ENCODE peak calls at places on chromosomes 5 and 9, in six cellular contexts. V is testis, U is transverse colon, K is heart right ventricle, C is choroid plexus epithelial cell, S is IMR-90. E is an unnamed sample.

GRCh38 chr5:149863830-149864229 is 80.8 kb downstream of the PDE6A start:
- DNase-seq in V (no peak), U (no peak), K (no peak), C (no peak), S (no peak), E (no peak)

GRCh38 chr5:139256820-139257219 is 36.7 kb upstream of the MATR3 start:
- DNase-seq in V (no peak), U (no peak), K (no peak), C (no peak), S (no peak), E (no peak)

GRCh38 chr5:30039379-30039778 is 1154.1 kb upstream of the CDH6 start:
- DNase-seq in V (no peak), U (no peak), K (no peak), C (no peak), S (no peak), E (no peak)

GRCh38 chr5:34998058-34998789 is 49.5 kb downstream of the AGXT2 start:
- DNase-seq in V (no peak), U (no peak), K (no peak), C (peak), S (peak), E (no peak)

GRCh38 chr9:127116946-127117345 is 5.5 kb downstream of the ANGPTL2 start:
- DNase-seq in V (no peak), U (no peak), K (no peak), C (no peak), S (peak), E (no peak)

GRCh38 chr5:102762828-102763227 is 7.7 kb downstream of the PAM start:
- DNase-seq in V (no peak), U (no peak), K (no peak), C (no peak), S (no peak), E (peak)

GRCh38 chr9:116633444-116633843 is 53.7 kb upstream of the TRIM32 start:
- DNase-seq in V (no peak), U (no peak), K (peak), C (no peak), S (no peak), E (no peak)

GRCh38 chr5:157714480-157714879 is 16.7 kb upstream of the THG1L start:
- DNase-seq in V (no peak), U (no peak), K (no peak), C (no peak), S (no peak), E (peak)

GRCh38 chr9:8223861-8224260 is 424.3 kb upstream of the DMAC1 start:
- DNase-seq in V (no peak), U (no peak), K (no peak), C (no peak), S (no peak), E (no peak)

GRCh38 chr9:96612105-96612965 is 7.3 kb downstream of the CDC14B start:
- DNase-seq in V (peak), U (peak), K (peak), C (peak), S (peak), E (peak)

GRCh38 chr9:132833451-132834130 is 44.5 kb downstream of the AK8 start:
- DNase-seq in V (peak), U (no peak), K (no peak), C (no peak), S (no peak), E (no peak)

GRCh38 chr5:115511632-115512031 is 32.9 kb downstream of the FEM1C start:
- DNase-seq in V (no peak), U (no peak), K (no peak), C (no peak), S (no peak), E (no peak)

GRCh38 chr5:56269216-56269927 is 36.2 kb upstream of the ANKRD55 start:
- DNase-seq in V (peak), U (no peak), K (no peak), C (peak), S (peak), E (peak)

GRCh38 chr9:80177949-80178480 is 606.2 kb downstream of the TLE4 start:
- DNase-seq in V (no peak), U (no peak), K (no peak), C (no peak), S (no peak), E (no peak)

GRCh38 chr5:94807985-94808384 is 189.5 kb downstream of the SLF1 start:
- DNase-seq in V (no peak), U (no peak), K (no peak), C (no peak), S (no peak), E (no peak)

GRCh38 chr5:151630088-151630487 is 39.0 kb upstream of the FAT2 start:
- DNase-seq in V (no peak), U (no peak), K (no peak), C (peak), S (peak), E (no peak)

GRCh38 chr9:4344946-4345345 is 45.1 kb upstream of the GLIS3 start:
- DNase-seq in V (no peak), U (no peak), K (no peak), C (no peak), S (no peak), E (peak)

GRCh38 chr9:114287763-114288232 is 35.1 kb upstream of the ORM1 start:
- DNase-seq in V (no peak), U (no peak), K (no peak), C (no peak), S (no peak), E (no peak)

GRCh38 chr9:101601904-101602765 is 7.4 kb upstream of the PPP3R2 start:
- DNase-seq in V (peak), U (no peak), K (peak), C (peak), S (peak), E (peak)

GRCh38 chr9:3508531-3509374 is 17.0 kb downstream of the RFX3 start:
- DNase-seq in V (no peak), U (no peak), K (no peak), C (no peak), S (peak), E (peak)

GRCh38 chr5:52725065-52725746 is 62.5 kb upstream of the ITGA1 start:
- DNase-seq in V (no peak), U (peak), K (peak), C (peak), S (peak), E (peak)

GRCh38 chr5:72478276-72478675 is 28.9 kb downstream of the ZNF366 start:
- DNase-seq in V (no peak), U (no peak), K (no peak), C (no peak), S (no peak), E (peak)

GRCh38 chr9:133955821-133956411 is 36.2 kb downstream of the VAV2 start:
- DNase-seq in V (no peak), U (peak), K (no peak), C (peak), S (peak), E (no peak)

GRCh38 chr9:135199489-135199888 is 112.0 kb downstream of the OLFM1 start:
- DNase-seq in V (no peak), U (no peak), K (no peak), C (no peak), S (no peak), E (no peak)

GRCh38 chr9:130495067-130495466 is 50.3 kb downstream of the ASS1 start:
- DNase-seq in V (no peak), U (no peak), K (no peak), C (no peak), S (no peak), E (no peak)

GRCh38 chr9:109843651-109844050 is 63.7 kb downstream of the PALM2AKAP2 start:
- DNase-seq in V (no peak), U (no peak), K (peak), C (no peak), S (no peak), E (no peak)

GRCh38 chr5:72661405-72661804 is 154.2 kb upstream of the ZNF366 start:
- DNase-seq in V (no peak), U (no peak), K (no peak), C (peak), S (peak), E (peak)

GRCh38 chr9:99966720-99967119 is 60.3 kb downstream of the STX17 start:
- DNase-seq in V (no peak), U (no peak), K (no peak), C (peak), S (peak), E (peak)

GRCh38 chr9:137759117-137759516 is 118.5 kb upstream of the CACNA1B start:
- DNase-seq in V (no peak), U (no peak), K (no peak), C (no peak), S (no peak), E (no peak)

GRCh38 chr5:166716856-166717492 is 1574.5 kb upstream of the WWC1 start:
- DNase-seq in V (no peak), U (no peak), K (no peak), C (no peak), S (no peak), E (no peak)
- H3K4me3 ChIP-seq in V (no peak), U (no peak), K (no peak), C (no peak), S (no peak), E (no peak)

GRCh38 chr9:136746621-136747020 is 1.7 kb downstream of the LCN6 start:
- DNase-seq in V (no peak), U (no peak), K (no peak), C (no peak), S (no peak), E (no peak)

GRCh38 chr9:136748201-136748600 is at the start of gene LCN6:
- DNase-seq in V (no peak), U (no peak), K (no peak), C (no peak), S (no peak), E (no peak)

GRCh38 chr9:136745389-136746218 is 2.7 kb downstream of the LCN6 start:
- DNase-seq in V (no peak), U (no peak), K (peak), C (no peak), S (no peak), E (no peak)

GRCh38 chr9:136748656-136749551 is 579 bp upstream of the LCN6 start:
- DNase-seq in V (peak), U (no peak), K (peak), C (no peak), S (no peak), E (no peak)

GRCh38 chr9:136747161-136748060 is 914 bp downstream of the LCN6 start:
- DNase-seq in V (no peak), U (no peak), K (no peak), C (no peak), S (no peak), E (no peak)
- H3K4me3 ChIP-seq in V (no peak), U (no peak), K (no peak), C (no peak), S (no peak), E (no peak)

GRCh38 chr5:523658-524441 is 399 bp downstream of the SLC9A3 start:
- DNase-seq in V (no peak), U (no peak), K (no peak), C (no peak), S (no peak), E (no peak)

GRCh38 chr5:522899-523657 is 1.2 kb downstream of the SLC9A3 start:
- DNase-seq in V (no peak), U (peak), K (no peak), C (no peak), S (no peak), E (no peak)

GRCh38 chr5:525164-525761 is 1.0 kb upstream of the SLC9A3 start:
- DNase-seq in V (no peak), U (no peak), K (no peak), C (no peak), S (no peak), E (no peak)

GRCh38 chr5:525916-526315 is 1.7 kb upstream of the SLC9A3 start:
- DNase-seq in V (no peak), U (no peak), K (no peak), C (no peak), S (no peak), E (no peak)

GRCh38 chr5:524442-525163 is at the start of gene SLC9A3:
- DNase-seq in V (no peak), U (no peak), K (no peak), C (no peak), S (no peak), E (no peak)
- H3K4me3 ChIP-seq in V (peak), U (peak), K (no peak), C (no peak), S (no peak), E (no peak)

GRCh38 chr9:81622471-81623245 is 66.7 kb downstream of the TLE1 start:
- DNase-seq in V (no peak), U (no peak), K (no peak), C (no peak), S (no peak), E (no peak)
- H3K4me3 ChIP-seq in V (no peak), U (no peak), K (no peak), C (no peak), S (no peak), E (no peak)

DNA sequence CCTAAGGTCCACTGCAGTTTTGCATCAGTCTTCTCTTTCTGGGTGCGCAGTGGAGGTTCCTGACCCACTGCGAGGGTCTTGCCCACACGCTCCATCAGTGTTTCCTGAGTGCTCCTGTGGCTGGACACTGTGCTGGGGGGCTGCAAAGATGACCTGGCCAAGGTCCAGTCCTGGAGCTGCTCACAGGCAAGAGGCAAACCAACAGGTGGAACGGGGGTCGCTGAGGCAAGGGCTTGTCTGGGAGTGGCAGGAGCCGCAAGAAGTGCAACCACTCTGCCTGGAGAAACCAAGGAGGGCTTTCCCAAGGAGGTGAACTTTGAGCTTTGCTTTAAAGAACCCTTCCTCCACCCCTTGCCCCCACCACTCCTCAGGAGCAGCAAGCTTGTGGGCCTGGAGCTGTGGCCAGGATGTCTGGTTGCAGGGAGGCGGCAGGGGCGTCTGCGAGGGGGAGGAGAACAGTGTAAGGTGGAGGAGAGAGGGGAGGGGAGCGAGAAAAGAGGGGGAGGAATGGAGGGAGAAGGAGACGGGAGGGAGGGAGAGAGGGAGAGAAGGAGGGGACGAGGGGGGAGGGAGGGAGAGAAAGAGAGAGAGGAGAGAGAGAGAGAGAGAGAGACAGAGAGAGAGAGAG is 444 bp upstream of the CPLX2 start:
- DNase-seq in V (no peak), U (no peak), K (no peak), C (no peak), S (no peak), E (no peak)
- H3K4me3 ChIP-seq in V (no peak), U (no peak), K (no peak), C (no peak), S (no peak), E (no peak)

DNA sequence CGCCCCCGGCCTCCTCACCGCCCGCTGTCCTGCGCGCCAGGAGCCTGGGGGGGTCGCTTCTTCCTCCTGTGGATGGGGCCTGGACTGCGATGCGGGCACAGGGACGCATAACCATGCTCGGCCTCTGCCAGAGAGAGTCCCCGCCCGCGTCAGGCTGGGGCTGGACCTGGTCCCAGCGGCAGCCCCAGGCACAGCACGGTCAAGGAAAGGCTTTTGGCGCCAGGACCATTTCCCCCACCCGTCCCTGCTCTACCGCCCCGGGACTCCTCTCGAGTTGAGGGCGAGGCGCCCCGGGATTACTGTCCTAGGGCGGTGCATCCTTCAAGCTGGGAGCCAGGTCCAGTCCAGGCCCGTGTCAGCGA is 356 bp downstream of the MXD3 start:
- DNase-seq in V (no peak), U (peak), K (no peak), C (no peak), S (no peak), E (no peak)
- H3K4me3 ChIP-seq in V (peak), U (peak), K (peak), C (peak), S (peak), E (peak)

DNA sequence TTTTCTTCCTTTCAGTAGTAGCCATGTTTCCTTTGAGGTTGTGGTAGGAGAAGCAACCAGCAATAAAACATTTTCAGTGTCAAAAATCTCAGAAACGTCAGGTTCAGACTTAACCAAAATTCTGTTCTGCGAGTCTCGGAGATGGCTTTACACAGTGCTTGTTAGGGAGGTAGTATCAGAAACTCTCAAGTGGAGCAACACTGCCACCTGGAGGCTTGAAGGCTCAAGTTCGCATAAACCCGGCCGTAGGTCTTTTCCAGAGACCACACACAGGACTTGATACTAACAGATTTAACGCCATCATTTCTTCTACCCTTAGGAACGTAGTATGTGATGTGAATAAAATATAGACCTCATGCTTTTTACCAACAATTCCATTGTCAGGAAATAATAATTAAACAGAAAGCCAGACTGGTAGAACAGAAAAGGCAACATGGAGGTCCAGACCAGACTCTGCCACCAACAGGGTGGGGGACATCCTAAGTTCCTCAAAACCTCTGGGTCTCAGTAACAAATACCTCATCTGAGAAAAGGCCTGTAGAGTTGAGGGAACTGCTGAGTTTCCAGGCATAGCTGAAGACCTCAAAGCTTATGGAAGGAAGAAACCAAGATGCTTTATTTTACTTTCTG is 8.5 kb downstream of the PTGER4 start:
- DNase-seq in V (peak), U (peak), K (peak), C (peak), S (peak), E (peak)
- H3K4me3 ChIP-seq in V (no peak), U (no peak), K (no peak), C (no peak), S (no peak), E (no peak)

E was measured in epithelial cell of esophagus.